ENCODE peak calls at places on chromosome 4, in eight cellular contexts. E, Y, B, Z, A, N, C and F are unnamed samples.

GRCh38 chr4:110516106-110516922 is 40.4 kb downstream of the ENPEP start:
- DNase-seq in E (peak; percentile 40), Y (peak; percentile 78), B (peak; percentile 52), Z (no peak), A (peak; percentile 65), N (peak; percentile 91), C (peak; percentile 78), F (no peak)

GRCh38 chr4:87620086-87620485 is 11.8 kb downstream of the DSPP start:
- DNase-seq in E (no peak), Y (no peak), B (no peak), Z (no peak), A (no peak), N (no peak), C (no peak), F (no peak)

GRCh38 chr4:150033937-150034336 is 44.3 kb upstream of the DCLK2 start:
- DNase-seq in E (no peak), Y (no peak), B (no peak), Z (no peak), A (no peak), N (peak; percentile 53), C (peak; percentile 31), F (no peak)

GRCh38 chr4:7418131-7418943 is 16.4 kb downstream of the PSAPL1 start:
- DNase-seq in E (no peak), Y (no peak), B (peak; percentile 7), Z (no peak), A (no peak), N (peak; percentile 11), C (no peak), F (no peak)

GRCh38 chr4:40455340-40455902 is 120.3 kb downstream of the CHRNA9 start:
- DNase-seq in E (no peak), Y (no peak), B (no peak), Z (no peak), A (peak; percentile 72), N (no peak), C (peak; percentile 50), F (no peak)

GRCh38 chr4:108080752-108081151 is 88.0 kb downstream of the LEF1 start:
- DNase-seq in E (peak; percentile 6), Y (no peak), B (no peak), Z (no peak), A (no peak), N (no peak), C (no peak), F (no peak)

GRCh38 chr4:52941450-52941849 is 79.3 kb downstream of the RASL11B start:
- DNase-seq in E (no peak), Y (no peak), B (no peak), Z (no peak), A (no peak), N (no peak), C (no peak), F (no peak)

GRCh38 chr4:91448668-91449330 is 855.0 kb upstream of the GRID2 start:
- DNase-seq in E (no peak), Y (no peak), B (no peak), Z (no peak), A (no peak), N (no peak), C (peak; percentile 53), F (no peak)

GRCh38 chr4:82403725-82404124 is 26.5 kb downstream of the HNRNPDL start:
- DNase-seq in E (no peak), Y (no peak), B (no peak), Z (no peak), A (no peak), N (no peak), C (no peak), F (no peak)

GRCh38 chr4:77921701-77922100 is 59.1 kb downstream of the MRPL1 start:
- DNase-seq in E (no peak), Y (no peak), B (no peak), Z (peak; percentile 70), A (no peak), N (no peak), C (peak; percentile 88), F (peak; percentile 69)

GRCh38 chr4:3200423-3201090 is 48.4 kb upstream of the MSANTD1 start:
- DNase-seq in E (no peak), Y (no peak), B (no peak), Z (no peak), A (no peak), N (peak; percentile 39), C (no peak), F (no peak)

GRCh38 chr4:89298160-89298559 is 9.4 kb downstream of the GPRIN3 start:
- DNase-seq in E (peak; percentile 39), Y (peak; percentile 90), B (no peak), Z (no peak), A (no peak), N (no peak), C (no peak), F (no peak)

GRCh38 chr4:142404191-142404611 is 441.9 kb downstream of the INPP4B start:
- DNase-seq in E (peak; percentile 16), Y (no peak), B (peak; percentile 33), Z (no peak), A (no peak), N (peak; percentile 63), C (peak; percentile 87), F (no peak)

GRCh38 chr4:159341486-159341885 is 238.6 kb downstream of the RAPGEF2 start:
- DNase-seq in E (no peak), Y (no peak), B (no peak), Z (no peak), A (no peak), N (no peak), C (no peak), F (no peak)

GRCh38 chr4:147355849-147356248 is 125.0 kb upstream of the EDNRA start:
- DNase-seq in E (no peak), Y (no peak), B (no peak), Z (no peak), A (no peak), N (no peak), C (peak; percentile 62), F (no peak)

GRCh38 chr4:123599920-123600394 is 203.4 kb downstream of the SPRY1 start:
- DNase-seq in E (no peak), Y (peak; percentile 84), B (peak; percentile 73), Z (no peak), A (peak; percentile 84), N (peak; percentile 85), C (no peak), F (no peak)

GRCh38 chr4:19030048-19030447 is 1008.5 kb upstream of the LCORL start:
- DNase-seq in E (no peak), Y (no peak), B (no peak), Z (no peak), A (no peak), N (no peak), C (no peak), F (no peak)

GRCh38 chr4:38034986-38035882 is 75.0 kb downstream of the PTTG2 start:
- DNase-seq in E (peak; percentile 18), Y (peak; percentile 84), B (peak; percentile 36), Z (no peak), A (no peak), N (no peak), C (peak; percentile 67), F (peak; percentile 21)

GRCh38 chr4:48879561-48880442 is 26.8 kb downstream of the OCIAD2 start:
- DNase-seq in E (no peak), Y (no peak), B (no peak), Z (no peak), A (no peak), N (no peak), C (no peak), F (no peak)

GRCh38 chr4:288891-289290 is 16.4 kb downstream of the ZNF732 start:
- DNase-seq in E (no peak), Y (no peak), B (no peak), Z (no peak), A (no peak), N (no peak), C (peak; percentile 2), F (no peak)

GRCh38 chr4:146976145-146976544 is 30.5 kb upstream of the TTC29 start:
- DNase-seq in E (no peak), Y (no peak), B (no peak), Z (no peak), A (no peak), N (no peak), C (peak; percentile 16), F (no peak)

DNA sequence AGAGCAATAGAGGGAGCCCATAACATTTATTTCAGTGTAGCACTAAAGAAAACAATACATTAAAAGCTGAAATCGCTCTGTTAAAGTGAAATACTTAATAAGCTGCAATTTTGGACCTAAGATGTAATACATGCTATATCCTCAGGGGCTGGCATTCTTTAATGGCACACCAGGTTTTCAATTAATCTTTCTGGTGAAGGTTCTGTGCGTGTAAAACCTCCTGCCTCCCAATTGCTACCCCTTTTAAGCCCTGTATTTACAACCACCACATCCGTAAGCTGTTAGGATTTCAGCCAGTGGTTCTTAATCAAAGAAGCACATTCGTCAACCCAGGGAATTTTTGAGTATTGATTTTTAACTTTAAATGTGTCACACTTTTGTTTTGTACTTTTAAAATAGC is 7.6 kb upstream of the COMMD8 start:
- DNase-seq in E (no peak), Y (no peak), B (no peak), Z (no peak), A (no peak), N (no peak), C (no peak), F (no peak)
- H3K4me3 ChIP-seq in E (no peak overlapping the region), Y (no peak overlapping the region), B (no peak overlapping the region), Z (no peak overlapping the region), A (no peak overlapping the region), N (no peak overlapping the region), C (no peak overlapping the region), F (no peak overlapping the region)

DNA sequence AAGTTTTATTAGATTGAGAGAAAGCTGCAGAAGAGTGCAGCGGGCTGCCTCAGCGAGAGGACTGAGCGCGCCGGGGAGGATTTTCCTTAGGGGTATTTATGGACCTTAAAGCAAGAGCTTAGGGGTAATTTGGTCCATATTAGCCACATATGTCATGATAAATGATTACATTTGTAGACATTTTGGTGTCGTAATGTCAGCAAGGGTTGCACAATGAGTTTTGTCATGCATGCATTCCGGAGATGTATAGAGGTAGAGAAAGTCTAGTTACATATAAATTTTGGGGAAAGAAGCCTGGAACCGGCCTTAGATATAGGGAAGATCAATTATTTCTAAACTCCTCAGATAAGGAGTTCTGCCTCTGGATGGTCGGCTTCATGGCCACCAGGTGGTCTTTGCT is 10.0 kb downstream of the MGST2 start:
- DNase-seq in E (no peak), Y (no peak), B (no peak), Z (no peak), A (no peak), N (no peak), C (no peak), F (no peak)
- H3K4me3 ChIP-seq in E (no peak overlapping the region), Y (no peak overlapping the region), B (no peak overlapping the region), Z (no peak overlapping the region), A (no peak overlapping the region), N (no peak overlapping the region), C (no peak overlapping the region), F (no peak overlapping the region)

DNA sequence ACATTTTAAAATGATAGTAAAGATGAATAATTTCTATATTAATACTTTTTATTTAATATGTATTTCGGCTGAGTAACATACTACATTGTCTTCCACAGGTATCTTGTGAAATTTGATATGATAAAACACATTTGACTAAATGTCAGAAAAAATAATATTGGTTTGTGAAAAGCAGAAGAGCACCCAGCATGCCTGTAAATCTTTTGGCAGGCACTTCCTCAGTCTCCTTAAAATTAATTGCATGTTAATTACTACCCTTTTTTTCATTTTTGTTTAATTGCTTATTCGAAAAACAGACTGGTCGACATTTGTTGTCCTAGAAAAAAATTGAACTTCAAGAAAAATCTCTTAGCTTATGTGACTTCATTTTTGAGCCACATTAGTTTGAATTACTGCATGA is 40.6 kb downstream of the CLCN3 start:
- DNase-seq in E (no peak), Y (no peak), B (no peak), Z (no peak), A (no peak), N (no peak), C (no peak), F (no peak)
- H3K4me3 ChIP-seq in E (no peak overlapping the region), Y (peak overlapping the region; percentile 67), B (peak overlapping the region; percentile 19), Z (peak overlapping the region; percentile 43), A (no peak overlapping the region), N (no peak overlapping the region), C (peak overlapping the region; percentile 74), F (peak overlapping the region; percentile 43)

GRCh38 chr4:5710065-5710961 is 688 bp upstream of the EVC start:
- DNase-seq in E (no peak), Y (no peak), B (no peak), Z (no peak), A (no peak), N (peak; percentile 14), C (peak; percentile 20), F (no peak)
- H3K4me3 ChIP-seq in E (no peak overlapping the region), Y (no peak overlapping the region), B (peak overlapping the region; percentile 27), Z (peak overlapping the region; percentile 66), A (peak overlapping the region; percentile 63), N (no peak overlapping the region), C (peak overlapping the region; percentile 68), F (peak overlapping the region; percentile 72)